ENCODE peak calls at places on chromosome 17, in eight cellular contexts. One of them, this sample, is unnamed.

GRCh38 chr17:40484285-40484972 is 17.0 kb downstream of the TNS4 start:
- DNase-seq in spleen: no peak
- DNase-seq in non-pigmented ciliary epithelial cell: no peak
- DNase-seq in neural progenitor cell: no peak
- DNase-seq in ELR: no peak
- DNase-seq in fibroblast of villous mesenchyme: no peak
- DNase-seq in neural crest cell: no peak
- DNase-seq in activated CD8-positive, alpha-beta T cell treated with anti-CD3 and anti-CD28 coated beads, Interleukin-2, amount 10 ng/mL, durations not matched to agents 7 days and 5 days: no peak
- DNase-seq in this sample: no peak

GRCh38 chr17:64259922-64260321 is 3.1 kb downstream of the TEX2 start:
- DNase-seq in spleen: no peak
- DNase-seq in non-pigmented ciliary epithelial cell: no peak
- DNase-seq in neural progenitor cell: no peak
- DNase-seq in ELR: peak; percentile 68
- DNase-seq in fibroblast of villous mesenchyme: peak; percentile 81
- DNase-seq in neural crest cell: no peak
- DNase-seq in activated CD8-positive, alpha-beta T cell treated with anti-CD3 and anti-CD28 coated beads, Interleukin-2, amount 10 ng/mL, durations not matched to agents 7 days and 5 days: no peak
- DNase-seq in this sample: no peak

GRCh38 chr17:30113213-30113612 is 3.4 kb upstream of the NSRP1 start:
- DNase-seq in spleen: no peak
- DNase-seq in non-pigmented ciliary epithelial cell: no peak
- DNase-seq in neural progenitor cell: no peak
- DNase-seq in ELR: peak; percentile 36
- DNase-seq in fibroblast of villous mesenchyme: peak; percentile 50
- DNase-seq in neural crest cell: no peak
- DNase-seq in activated CD8-positive, alpha-beta T cell treated with anti-CD3 and anti-CD28 coated beads, Interleukin-2, amount 10 ng/mL, durations not matched to agents 7 days and 5 days: peak; percentile 55
- DNase-seq in this sample: no peak

GRCh38 chr17:49815761-49816281 is 27.3 kb downstream of the KAT7 start:
- DNase-seq in spleen: no peak
- DNase-seq in non-pigmented ciliary epithelial cell: no peak
- DNase-seq in neural progenitor cell: peak; percentile 79
- DNase-seq in ELR: no peak
- DNase-seq in fibroblast of villous mesenchyme: no peak
- DNase-seq in neural crest cell: no peak
- DNase-seq in activated CD8-positive, alpha-beta T cell treated with anti-CD3 and anti-CD28 coated beads, Interleukin-2, amount 10 ng/mL, durations not matched to agents 7 days and 5 days: no peak
- DNase-seq in this sample: no peak

GRCh38 chr17:56936697-56937322 is 23.0 kb upstream of the TRIM25 start:
- DNase-seq in spleen: no peak
- DNase-seq in non-pigmented ciliary epithelial cell: no peak
- DNase-seq in neural progenitor cell: no peak
- DNase-seq in ELR: no peak
- DNase-seq in fibroblast of villous mesenchyme: no peak
- DNase-seq in neural crest cell: no peak
- DNase-seq in activated CD8-positive, alpha-beta T cell treated with anti-CD3 and anti-CD28 coated beads, Interleukin-2, amount 10 ng/mL, durations not matched to agents 7 days and 5 days: no peak
- DNase-seq in this sample: no peak

GRCh38 chr17:61709567-61709966 is 118.5 kb upstream of the NACA2 start:
- DNase-seq in spleen: no peak
- DNase-seq in non-pigmented ciliary epithelial cell: no peak
- DNase-seq in neural progenitor cell: no peak
- DNase-seq in ELR: no peak
- DNase-seq in fibroblast of villous mesenchyme: no peak
- DNase-seq in neural crest cell: no peak
- DNase-seq in activated CD8-positive, alpha-beta T cell treated with anti-CD3 and anti-CD28 coated beads, Interleukin-2, amount 10 ng/mL, durations not matched to agents 7 days and 5 days: no peak
- DNase-seq in this sample: no peak

GRCh38 chr17:10177921-10178788 is 20.3 kb downstream of the GAS7 start:
- DNase-seq in spleen: no peak
- DNase-seq in non-pigmented ciliary epithelial cell: no peak
- DNase-seq in neural progenitor cell: peak; percentile 33
- DNase-seq in ELR: peak; percentile 80
- DNase-seq in fibroblast of villous mesenchyme: peak; percentile 62
- DNase-seq in neural crest cell: no peak
- DNase-seq in activated CD8-positive, alpha-beta T cell treated with anti-CD3 and anti-CD28 coated beads, Interleukin-2, amount 10 ng/mL, durations not matched to agents 7 days and 5 days: no peak
- DNase-seq in this sample: no peak

GRCh38 chr17:54992797-54993639 is 24.5 kb downstream of the STXBP4 start:
- DNase-seq in spleen: no peak
- DNase-seq in non-pigmented ciliary epithelial cell: peak; percentile 18
- DNase-seq in neural progenitor cell: peak; percentile 63
- DNase-seq in ELR: peak; percentile 79
- DNase-seq in fibroblast of villous mesenchyme: peak; percentile 59
- DNase-seq in neural crest cell: no peak
- DNase-seq in activated CD8-positive, alpha-beta T cell treated with anti-CD3 and anti-CD28 coated beads, Interleukin-2, amount 10 ng/mL, durations not matched to agents 7 days and 5 days: no peak
- DNase-seq in this sample: no peak

GRCh38 chr17:7080445-7081041 is 492 bp upstream of the CLEC10A start:
- DNase-seq in spleen: no peak
- DNase-seq in non-pigmented ciliary epithelial cell: no peak
- DNase-seq in neural progenitor cell: no peak
- DNase-seq in ELR: no peak
- DNase-seq in fibroblast of villous mesenchyme: no peak
- DNase-seq in neural crest cell: no peak
- DNase-seq in activated CD8-positive, alpha-beta T cell treated with anti-CD3 and anti-CD28 coated beads, Interleukin-2, amount 10 ng/mL, durations not matched to agents 7 days and 5 days: no peak
- DNase-seq in this sample: no peak

GRCh38 chr17:10198509-10199249 is at the start of gene GAS7:
- DNase-seq in spleen: peak; percentile 89
- DNase-seq in non-pigmented ciliary epithelial cell: no peak
- DNase-seq in neural progenitor cell: peak; percentile 91
- DNase-seq in ELR: peak; percentile 3
- DNase-seq in fibroblast of villous mesenchyme: peak; percentile 47
- DNase-seq in neural crest cell: peak; percentile 62
- DNase-seq in activated CD8-positive, alpha-beta T cell treated with anti-CD3 and anti-CD28 coated beads, Interleukin-2, amount 10 ng/mL, durations not matched to agents 7 days and 5 days: peak; percentile 77
- DNase-seq in this sample: peak; percentile 58

GRCh38 chr17:5788266-5788900 is 204.1 kb upstream of the NLRP1 start:
- DNase-seq in spleen: no peak
- DNase-seq in non-pigmented ciliary epithelial cell: no peak
- DNase-seq in neural progenitor cell: no peak
- DNase-seq in ELR: peak; percentile 87
- DNase-seq in fibroblast of villous mesenchyme: no peak
- DNase-seq in neural crest cell: no peak
- DNase-seq in activated CD8-positive, alpha-beta T cell treated with anti-CD3 and anti-CD28 coated beads, Interleukin-2, amount 10 ng/mL, durations not matched to agents 7 days and 5 days: no peak
- DNase-seq in this sample: no peak

GRCh38 chr17:81576621-81577277 is 24.6 kb upstream of the FAAP100 start:
- DNase-seq in spleen: no peak
- DNase-seq in non-pigmented ciliary epithelial cell: no peak
- DNase-seq in neural progenitor cell: no peak
- DNase-seq in ELR: peak; percentile 96
- DNase-seq in fibroblast of villous mesenchyme: peak; percentile 75
- DNase-seq in neural crest cell: no peak
- DNase-seq in activated CD8-positive, alpha-beta T cell treated with anti-CD3 and anti-CD28 coated beads, Interleukin-2, amount 10 ng/mL, durations not matched to agents 7 days and 5 days: no peak
- DNase-seq in this sample: no peak

GRCh38 chr17:16975744-16976625 is 4.1 kb upstream of the TNFRSF13B start:
- DNase-seq in spleen: no peak
- DNase-seq in non-pigmented ciliary epithelial cell: no peak
- DNase-seq in neural progenitor cell: no peak
- DNase-seq in ELR: peak; percentile 30
- DNase-seq in fibroblast of villous mesenchyme: no peak
- DNase-seq in neural crest cell: no peak
- DNase-seq in activated CD8-positive, alpha-beta T cell treated with anti-CD3 and anti-CD28 coated beads, Interleukin-2, amount 10 ng/mL, durations not matched to agents 7 days and 5 days: no peak
- DNase-seq in this sample: no peak

GRCh38 chr17:66948061-66948750 is 16.3 kb upstream of the CACNG4 start:
- DNase-seq in spleen: peak; percentile 48
- DNase-seq in non-pigmented ciliary epithelial cell: no peak
- DNase-seq in neural progenitor cell: no peak
- DNase-seq in ELR: no peak
- DNase-seq in fibroblast of villous mesenchyme: no peak
- DNase-seq in neural crest cell: no peak
- DNase-seq in activated CD8-positive, alpha-beta T cell treated with anti-CD3 and anti-CD28 coated beads, Interleukin-2, amount 10 ng/mL, durations not matched to agents 7 days and 5 days: no peak
- DNase-seq in this sample: no peak

GRCh38 chr17:42097691-42098661 is at the start of gene ZNF385C:
- DNase-seq in spleen: peak; percentile 78
- DNase-seq in non-pigmented ciliary epithelial cell: no peak
- DNase-seq in neural progenitor cell: peak; percentile 69
- DNase-seq in ELR: no peak
- DNase-seq in fibroblast of villous mesenchyme: no peak
- DNase-seq in neural crest cell: no peak
- DNase-seq in activated CD8-positive, alpha-beta T cell treated with anti-CD3 and anti-CD28 coated beads, Interleukin-2, amount 10 ng/mL, durations not matched to agents 7 days and 5 days: no peak
- DNase-seq in this sample: no peak

GRCh38 chr17:66466933-66467367 is 164.5 kb downstream of the PRKCA start:
- DNase-seq in spleen: no peak
- DNase-seq in non-pigmented ciliary epithelial cell: peak; percentile 99
- DNase-seq in neural progenitor cell: no peak
- DNase-seq in ELR: peak; percentile 100
- DNase-seq in fibroblast of villous mesenchyme: peak; percentile 99
- DNase-seq in neural crest cell: no peak
- DNase-seq in activated CD8-positive, alpha-beta T cell treated with anti-CD3 and anti-CD28 coated beads, Interleukin-2, amount 10 ng/mL, durations not matched to agents 7 days and 5 days: peak; percentile 40
- DNase-seq in this sample: no peak

GRCh38 chr17:70017112-70017511 is 57.9 kb upstream of the KCNJ16 start:
- DNase-seq in spleen: no peak
- DNase-seq in non-pigmented ciliary epithelial cell: no peak
- DNase-seq in neural progenitor cell: no peak
- DNase-seq in ELR: no peak
- DNase-seq in fibroblast of villous mesenchyme: no peak
- DNase-seq in neural crest cell: no peak
- DNase-seq in activated CD8-positive, alpha-beta T cell treated with anti-CD3 and anti-CD28 coated beads, Interleukin-2, amount 10 ng/mL, durations not matched to agents 7 days and 5 days: no peak
- DNase-seq in this sample: no peak

GRCh38 chr17:37160940-37161339 is 212.2 kb downstream of the AATF start:
- DNase-seq in spleen: no peak
- DNase-seq in non-pigmented ciliary epithelial cell: no peak
- DNase-seq in neural progenitor cell: no peak
- DNase-seq in ELR: peak; percentile 52
- DNase-seq in fibroblast of villous mesenchyme: peak; percentile 33
- DNase-seq in neural crest cell: no peak
- DNase-seq in activated CD8-positive, alpha-beta T cell treated with anti-CD3 and anti-CD28 coated beads, Interleukin-2, amount 10 ng/mL, durations not matched to agents 7 days and 5 days: no peak
- DNase-seq in this sample: no peak

GRCh38 chr17:45306094-45306493 is 10.7 kb downstream of the MAP3K14 start:
- DNase-seq in spleen: no peak
- DNase-seq in non-pigmented ciliary epithelial cell: no peak
- DNase-seq in neural progenitor cell: no peak
- DNase-seq in ELR: no peak
- DNase-seq in fibroblast of villous mesenchyme: no peak
- DNase-seq in neural crest cell: no peak
- DNase-seq in activated CD8-positive, alpha-beta T cell treated with anti-CD3 and anti-CD28 coated beads, Interleukin-2, amount 10 ng/mL, durations not matched to agents 7 days and 5 days: no peak
- DNase-seq in this sample: no peak

GRCh38 chr17:41534899-41535546 is 6.9 kb upstream of the KRT19 start:
- DNase-seq in spleen: no peak
- DNase-seq in non-pigmented ciliary epithelial cell: no peak
- DNase-seq in neural progenitor cell: no peak
- DNase-seq in ELR: no peak
- DNase-seq in fibroblast of villous mesenchyme: no peak
- DNase-seq in neural crest cell: no peak
- DNase-seq in activated CD8-positive, alpha-beta T cell treated with anti-CD3 and anti-CD28 coated beads, Interleukin-2, amount 10 ng/mL, durations not matched to agents 7 days and 5 days: no peak
- DNase-seq in this sample: no peak

GRCh38 chr17:17933775-17934174 is 38.4 kb downstream of the TOM1L2 start:
- DNase-seq in spleen: no peak
- DNase-seq in non-pigmented ciliary epithelial cell: no peak
- DNase-seq in neural progenitor cell: no peak
- DNase-seq in ELR: peak; percentile 73
- DNase-seq in fibroblast of villous mesenchyme: no peak
- DNase-seq in neural crest cell: no peak
- DNase-seq in activated CD8-positive, alpha-beta T cell treated with anti-CD3 and anti-CD28 coated beads, Interleukin-2, amount 10 ng/mL, durations not matched to agents 7 days and 5 days: no peak
- DNase-seq in this sample: no peak

GRCh38 chr17:28946239-28946638 is 5.1 kb downstream of the PHF12 start:
- DNase-seq in spleen: no peak
- DNase-seq in non-pigmented ciliary epithelial cell: peak; percentile 49
- DNase-seq in neural progenitor cell: no peak
- DNase-seq in ELR: peak; percentile 94
- DNase-seq in fibroblast of villous mesenchyme: peak; percentile 61
- DNase-seq in neural crest cell: no peak
- DNase-seq in activated CD8-positive, alpha-beta T cell treated with anti-CD3 and anti-CD28 coated beads, Interleukin-2, amount 10 ng/mL, durations not matched to agents 7 days and 5 days: no peak
- DNase-seq in this sample: no peak

GRCh38 chr17:48045270-48046001 is 2.7 kb upstream of the NFE2L1 start:
- DNase-seq in spleen: peak; percentile 56
- DNase-seq in non-pigmented ciliary epithelial cell: no peak
- DNase-seq in neural progenitor cell: no peak
- DNase-seq in ELR: peak; percentile 39
- DNase-seq in fibroblast of villous mesenchyme: peak; percentile 77
- DNase-seq in neural crest cell: no peak
- DNase-seq in activated CD8-positive, alpha-beta T cell treated with anti-CD3 and anti-CD28 coated beads, Interleukin-2, amount 10 ng/mL, durations not matched to agents 7 days and 5 days: no peak
- DNase-seq in this sample: no peak

GRCh38 chr17:54932711-54933110 is 32.1 kb downstream of the TOM1L1 start:
- DNase-seq in spleen: no peak
- DNase-seq in non-pigmented ciliary epithelial cell: no peak
- DNase-seq in neural progenitor cell: no peak
- DNase-seq in ELR: no peak
- DNase-seq in fibroblast of villous mesenchyme: peak; percentile 13
- DNase-seq in neural crest cell: no peak
- DNase-seq in activated CD8-positive, alpha-beta T cell treated with anti-CD3 and anti-CD28 coated beads, Interleukin-2, amount 10 ng/mL, durations not matched to agents 7 days and 5 days: no peak
- DNase-seq in this sample: no peak

GRCh38 chr17:81616877-81617276 is 20.0 kb downstream of the NPLOC4 start:
- DNase-seq in spleen: no peak
- DNase-seq in non-pigmented ciliary epithelial cell: no peak
- DNase-seq in neural progenitor cell: no peak
- DNase-seq in ELR: no peak
- DNase-seq in fibroblast of villous mesenchyme: no peak
- DNase-seq in neural crest cell: no peak
- DNase-seq in activated CD8-positive, alpha-beta T cell treated with anti-CD3 and anti-CD28 coated beads, Interleukin-2, amount 10 ng/mL, durations not matched to agents 7 days and 5 days: no peak
- DNase-seq in this sample: no peak

GRCh38 chr17:22462461-22462860 is 770.1 kb downstream of the KCNJ18 start:
- DNase-seq in spleen: no peak
- DNase-seq in non-pigmented ciliary epithelial cell: no peak
- DNase-seq in neural progenitor cell: no peak
- DNase-seq in ELR: no peak
- DNase-seq in fibroblast of villous mesenchyme: no peak
- DNase-seq in neural crest cell: no peak
- DNase-seq in activated CD8-positive, alpha-beta T cell treated with anti-CD3 and anti-CD28 coated beads, Interleukin-2, amount 10 ng/mL, durations not matched to agents 7 days and 5 days: no peak
- DNase-seq in this sample: no peak

GRCh38 chr17:72445055-72445991 is 324.5 kb downstream of the SOX9 start:
- DNase-seq in spleen: peak; percentile 54
- DNase-seq in non-pigmented ciliary epithelial cell: no peak
- DNase-seq in neural progenitor cell: no peak
- DNase-seq in ELR: no peak
- DNase-seq in fibroblast of villous mesenchyme: no peak
- DNase-seq in neural crest cell: no peak
- DNase-seq in activated CD8-positive, alpha-beta T cell treated with anti-CD3 and anti-CD28 coated beads, Interleukin-2, amount 10 ng/mL, durations not matched to agents 7 days and 5 days: no peak
- DNase-seq in this sample: peak; percentile 26

GRCh38 chr17:77641718-77642117 is 316.8 kb upstream of the TNRC6C start:
- DNase-seq in spleen: no peak
- DNase-seq in non-pigmented ciliary epithelial cell: no peak
- DNase-seq in neural progenitor cell: no peak
- DNase-seq in ELR: no peak
- DNase-seq in fibroblast of villous mesenchyme: no peak
- DNase-seq in neural crest cell: no peak
- DNase-seq in activated CD8-positive, alpha-beta T cell treated with anti-CD3 and anti-CD28 coated beads, Interleukin-2, amount 10 ng/mL, durations not matched to agents 7 days and 5 days: no peak
- DNase-seq in this sample: no peak

GRCh38 chr17:14405189-14405588 is 104.3 kb downstream of the HS3ST3B1 start:
- DNase-seq in spleen: no peak
- DNase-seq in non-pigmented ciliary epithelial cell: no peak
- DNase-seq in neural progenitor cell: no peak
- DNase-seq in ELR: no peak
- DNase-seq in fibroblast of villous mesenchyme: no peak
- DNase-seq in neural crest cell: no peak
- DNase-seq in activated CD8-positive, alpha-beta T cell treated with anti-CD3 and anti-CD28 coated beads, Interleukin-2, amount 10 ng/mL, durations not matched to agents 7 days and 5 days: no peak
- DNase-seq in this sample: no peak

GRCh38 chr17:47188266-47188665 is 829 bp downstream of the CDC27 start:
- DNase-seq in spleen: no peak
- DNase-seq in non-pigmented ciliary epithelial cell: no peak
- DNase-seq in neural progenitor cell: no peak
- DNase-seq in ELR: peak; percentile 79
- DNase-seq in fibroblast of villous mesenchyme: peak; percentile 77
- DNase-seq in neural crest cell: no peak
- DNase-seq in activated CD8-positive, alpha-beta T cell treated with anti-CD3 and anti-CD28 coated beads, Interleukin-2, amount 10 ng/mL, durations not matched to agents 7 days and 5 days: no peak
- DNase-seq in this sample: peak; percentile 49

GRCh38 chr17:51256101-51256500 is 3.7 kb downstream of the MBTD1 start:
- DNase-seq in spleen: no peak
- DNase-seq in non-pigmented ciliary epithelial cell: no peak
- DNase-seq in neural progenitor cell: no peak
- DNase-seq in ELR: no peak
- DNase-seq in fibroblast of villous mesenchyme: no peak
- DNase-seq in neural crest cell: no peak
- DNase-seq in activated CD8-positive, alpha-beta T cell treated with anti-CD3 and anti-CD28 coated beads, Interleukin-2, amount 10 ng/mL, durations not matched to agents 7 days and 5 days: no peak
- DNase-seq in this sample: no peak

GRCh38 chr17:80761421-80761871 is 216.8 kb downstream of the RPTOR start:
- DNase-seq in spleen: no peak
- DNase-seq in non-pigmented ciliary epithelial cell: peak; percentile 63
- DNase-seq in neural progenitor cell: no peak
- DNase-seq in ELR: peak; percentile 97
- DNase-seq in fibroblast of villous mesenchyme: peak; percentile 89
- DNase-seq in neural crest cell: no peak
- DNase-seq in activated CD8-positive, alpha-beta T cell treated with anti-CD3 and anti-CD28 coated beads, Interleukin-2, amount 10 ng/mL, durations not matched to agents 7 days and 5 days: peak; percentile 76
- DNase-seq in this sample: no peak

GRCh38 chr17:28959471-28959871 is 8.2 kb upstream of the PHF12 start:
- DNase-seq in spleen: peak; percentile 59
- DNase-seq in non-pigmented ciliary epithelial cell: no peak
- DNase-seq in neural progenitor cell: no peak
- DNase-seq in ELR: no peak
- DNase-seq in fibroblast of villous mesenchyme: no peak
- DNase-seq in neural crest cell: no peak
- DNase-seq in activated CD8-positive, alpha-beta T cell treated with anti-CD3 and anti-CD28 coated beads, Interleukin-2, amount 10 ng/mL, durations not matched to agents 7 days and 5 days: no peak
- DNase-seq in this sample: no peak

GRCh38 chr17:68346448-68346847 is 55.2 kb downstream of the ARSG start:
- DNase-seq in spleen: peak; percentile 95
- DNase-seq in non-pigmented ciliary epithelial cell: no peak
- DNase-seq in neural progenitor cell: peak; percentile 60
- DNase-seq in ELR: no peak
- DNase-seq in fibroblast of villous mesenchyme: no peak
- DNase-seq in neural crest cell: no peak
- DNase-seq in activated CD8-positive, alpha-beta T cell treated with anti-CD3 and anti-CD28 coated beads, Interleukin-2, amount 10 ng/mL, durations not matched to agents 7 days and 5 days: peak; percentile 88
- DNase-seq in this sample: no peak